ENCODE peak calls at places on chromosomes 13 and 19, in seven cellular contexts. One of them, this sample, is unnamed.

GRCh38 chr13:66751691-66752090 is 478.4 kb downstream of the PCDH9 start:
- DNase-seq in mesenchymal stem cell: peak
- DNase-seq in neuronal stem cell: no peak
- DNase-seq in H1: no peak
- DNase-seq in IMR-90: no peak
- DNase-seq in trophoblast cell: no peak
- DNase-seq in H9: no peak
- DNase-seq in this sample: no peak

GRCh38 chr13:72384186-72384823 is 343.1 kb downstream of the MZT1 start:
- DNase-seq in mesenchymal stem cell: peak
- DNase-seq in neuronal stem cell: no peak
- DNase-seq in H1: no peak
- DNase-seq in IMR-90: no peak
- DNase-seq in trophoblast cell: no peak
- DNase-seq in H9: no peak
- DNase-seq in this sample: peak

GRCh38 chr13:24671367-24672117 is 8.7 kb upstream of the ATP12A start:
- DNase-seq in mesenchymal stem cell: peak
- DNase-seq in neuronal stem cell: peak
- DNase-seq in H1: no peak
- DNase-seq in IMR-90: peak
- DNase-seq in trophoblast cell: peak
- DNase-seq in H9: peak
- DNase-seq in this sample: peak

GRCh38 chr13:84896128-84896527 is 903.1 kb downstream of the SLITRK6 start:
- DNase-seq in mesenchymal stem cell: peak
- DNase-seq in neuronal stem cell: peak
- DNase-seq in H1: peak
- DNase-seq in IMR-90: peak
- DNase-seq in trophoblast cell: peak
- DNase-seq in H9: no peak
- DNase-seq in this sample: peak

GRCh38 chr13:65940720-65941119 is 1289.4 kb downstream of the PCDH9 start:
- DNase-seq in mesenchymal stem cell: no peak
- DNase-seq in neuronal stem cell: no peak
- DNase-seq in H1: no peak
- DNase-seq in IMR-90: no peak
- DNase-seq in trophoblast cell: no peak
- DNase-seq in H9: no peak
- DNase-seq in this sample: no peak

GRCh38 chr13:92590503-92590908 is 636.1 kb upstream of the GPC6 start:
- DNase-seq in mesenchymal stem cell: peak
- DNase-seq in neuronal stem cell: no peak
- DNase-seq in H1: no peak
- DNase-seq in IMR-90: peak
- DNase-seq in trophoblast cell: no peak
- DNase-seq in H9: no peak
- DNase-seq in this sample: peak

GRCh38 chr19:49887653-49888477 is 8.8 kb downstream of the IL4I1 start:
- DNase-seq in mesenchymal stem cell: no peak
- DNase-seq in neuronal stem cell: no peak
- DNase-seq in H1: no peak
- DNase-seq in IMR-90: no peak
- DNase-seq in trophoblast cell: no peak
- DNase-seq in H9: no peak
- DNase-seq in this sample: no peak

GRCh38 chr13:112171570-112171965 is 104.6 kb downstream of the SOX1 start:
- DNase-seq in mesenchymal stem cell: no peak
- DNase-seq in neuronal stem cell: no peak
- DNase-seq in H1: no peak
- DNase-seq in IMR-90: no peak
- DNase-seq in trophoblast cell: no peak
- DNase-seq in H9: no peak
- DNase-seq in this sample: no peak

GRCh38 chr13:42820450-42820849 is 39.1 kb downstream of the FAM216B start:
- DNase-seq in mesenchymal stem cell: no peak
- DNase-seq in neuronal stem cell: no peak
- DNase-seq in H1: no peak
- DNase-seq in IMR-90: no peak
- DNase-seq in trophoblast cell: no peak
- DNase-seq in H9: no peak
- DNase-seq in this sample: no peak

GRCh38 chr19:49567722-49568454 is 12.5 kb downstream of the NOSIP start:
- DNase-seq in mesenchymal stem cell: no peak
- DNase-seq in neuronal stem cell: no peak
- DNase-seq in H1: no peak
- DNase-seq in IMR-90: no peak
- DNase-seq in trophoblast cell: no peak
- DNase-seq in H9: no peak
- DNase-seq in this sample: no peak

GRCh38 chr13:65093352-65093751 is 2136.8 kb downstream of the PCDH9 start:
- DNase-seq in mesenchymal stem cell: no peak
- DNase-seq in neuronal stem cell: no peak
- DNase-seq in H1: no peak
- DNase-seq in IMR-90: no peak
- DNase-seq in trophoblast cell: no peak
- DNase-seq in H9: no peak
- DNase-seq in this sample: no peak

GRCh38 chr19:16153582-16154336 is 10.3 kb downstream of the HSH2D start:
- DNase-seq in mesenchymal stem cell: no peak
- DNase-seq in neuronal stem cell: no peak
- DNase-seq in H1: no peak
- DNase-seq in IMR-90: no peak
- DNase-seq in trophoblast cell: no peak
- DNase-seq in H9: no peak
- DNase-seq in this sample: peak

GRCh38 chr19:31502536-31503170 is 153.4 kb upstream of the TSHZ3 start:
- DNase-seq in mesenchymal stem cell: no peak
- DNase-seq in neuronal stem cell: no peak
- DNase-seq in H1: peak
- DNase-seq in IMR-90: no peak
- DNase-seq in trophoblast cell: no peak
- DNase-seq in H9: no peak
- DNase-seq in this sample: no peak

GRCh38 chr13:110106726-110107125 is 200.2 kb downstream of the COL4A1 start:
- DNase-seq in mesenchymal stem cell: no peak
- DNase-seq in neuronal stem cell: no peak
- DNase-seq in H1: no peak
- DNase-seq in IMR-90: no peak
- DNase-seq in trophoblast cell: no peak
- DNase-seq in H9: peak
- DNase-seq in this sample: no peak

GRCh38 chr13:111913790-111914189 is 153.2 kb upstream of the SOX1 start:
- DNase-seq in mesenchymal stem cell: no peak
- DNase-seq in neuronal stem cell: no peak
- DNase-seq in H1: no peak
- DNase-seq in IMR-90: no peak
- DNase-seq in trophoblast cell: no peak
- DNase-seq in H9: no peak
- DNase-seq in this sample: no peak

GRCh38 chr13:59677966-59678814 is 485.5 kb downstream of the DIAPH3 start:
- DNase-seq in mesenchymal stem cell: peak
- DNase-seq in neuronal stem cell: peak
- DNase-seq in H1: no peak
- DNase-seq in IMR-90: peak
- DNase-seq in trophoblast cell: peak
- DNase-seq in H9: no peak
- DNase-seq in this sample: peak

GRCh38 chr13:74288361-74288911 is 154.2 kb upstream of the KLF12 start:
- DNase-seq in mesenchymal stem cell: no peak
- DNase-seq in neuronal stem cell: peak
- DNase-seq in H1: peak
- DNase-seq in IMR-90: no peak
- DNase-seq in trophoblast cell: no peak
- DNase-seq in H9: peak
- DNase-seq in this sample: peak

GRCh38 chr13:112693831-112694497 is 4.1 kb downstream of the ATP11A start:
- DNase-seq in mesenchymal stem cell: peak
- DNase-seq in neuronal stem cell: no peak
- DNase-seq in H1: no peak
- DNase-seq in IMR-90: peak
- DNase-seq in trophoblast cell: peak
- DNase-seq in H9: peak
- DNase-seq in this sample: no peak

GRCh38 chr13:20401958-20402856 is 123.5 kb downstream of the CRYL1 start:
- DNase-seq in mesenchymal stem cell: peak
- DNase-seq in neuronal stem cell: no peak
- DNase-seq in H1: no peak
- DNase-seq in IMR-90: peak
- DNase-seq in trophoblast cell: peak
- DNase-seq in H9: no peak
- DNase-seq in this sample: peak

GRCh38 chr13:20312292-20312691 is 80.2 kb upstream of the GJB6 start:
- DNase-seq in mesenchymal stem cell: no peak
- DNase-seq in neuronal stem cell: no peak
- DNase-seq in H1: no peak
- DNase-seq in IMR-90: no peak
- DNase-seq in trophoblast cell: no peak
- DNase-seq in H9: no peak
- DNase-seq in this sample: no peak

GRCh38 chr19:29530549-29531457 is 5.0 kb downstream of the VSTM2B start:
- DNase-seq in mesenchymal stem cell: no peak
- DNase-seq in neuronal stem cell: no peak
- DNase-seq in H1: no peak
- DNase-seq in IMR-90: no peak
- DNase-seq in trophoblast cell: no peak
- DNase-seq in H9: no peak
- DNase-seq in this sample: peak
- H2BK5ac ChIP-seq in mesenchymal stem cell: no peak
- H2BK5ac ChIP-seq in neuronal stem cell: no peak
- H2BK5ac ChIP-seq in H1: no peak
- H2BK5ac ChIP-seq in IMR-90: no peak
- H2BK5ac ChIP-seq in trophoblast cell: no peak
- H2BK5ac ChIP-seq in H9: no peak
- H2BK5ac ChIP-seq in this sample: no peak

GRCh38 chr19:55157064-55157908 is at the start of gene TNNI3:
- DNase-seq in mesenchymal stem cell: no peak
- DNase-seq in neuronal stem cell: no peak
- DNase-seq in H1: no peak
- DNase-seq in IMR-90: no peak
- DNase-seq in trophoblast cell: no peak
- DNase-seq in H9: no peak
- DNase-seq in this sample: no peak

GRCh38 chr19:55160128-55160985 is 2.8 kb upstream of the TNNI3 start:
- DNase-seq in mesenchymal stem cell: peak
- DNase-seq in neuronal stem cell: peak
- DNase-seq in H1: peak
- DNase-seq in IMR-90: peak
- DNase-seq in trophoblast cell: peak
- DNase-seq in H9: peak
- DNase-seq in this sample: peak

GRCh38 chr19:55156202-55157063 is 1.1 kb downstream of the TNNI3 start:
- DNase-seq in mesenchymal stem cell: peak
- DNase-seq in neuronal stem cell: peak
- DNase-seq in H1: peak
- DNase-seq in IMR-90: peak
- DNase-seq in trophoblast cell: no peak
- DNase-seq in H9: peak
- DNase-seq in this sample: peak

GRCh38 chr19:55158848-55159793 is 1.6 kb upstream of the TNNI3 start:
- DNase-seq in mesenchymal stem cell: no peak
- DNase-seq in neuronal stem cell: no peak
- DNase-seq in H1: no peak
- DNase-seq in IMR-90: no peak
- DNase-seq in trophoblast cell: no peak
- DNase-seq in H9: peak
- DNase-seq in this sample: peak

GRCh38 chr19:55158423-55158822 is 891 bp upstream of the TNNI3 start:
- DNase-seq in mesenchymal stem cell: no peak
- DNase-seq in neuronal stem cell: no peak
- DNase-seq in H1: no peak
- DNase-seq in IMR-90: no peak
- DNase-seq in trophoblast cell: no peak
- DNase-seq in H9: no peak
- DNase-seq in this sample: no peak
- H3K9ac ChIP-seq in mesenchymal stem cell: no peak
- H3K9ac ChIP-seq in neuronal stem cell: no peak
- H3K9ac ChIP-seq in H1: no peak
- H3K9ac ChIP-seq in IMR-90: no peak
- H3K9ac ChIP-seq in trophoblast cell: no peak
- H3K9ac ChIP-seq in H9: no peak
- H3K9ac ChIP-seq in this sample: no peak

GRCh38 chr19:12799723-12800343 is 1.8 kb downstream of the PRDX2 start:
- DNase-seq in mesenchymal stem cell: no peak
- DNase-seq in neuronal stem cell: no peak
- DNase-seq in H1: no peak
- DNase-seq in IMR-90: no peak
- DNase-seq in trophoblast cell: no peak
- DNase-seq in H9: no peak
- DNase-seq in this sample: no peak
- H4K8ac ChIP-seq in mesenchymal stem cell: no peak
- H4K8ac ChIP-seq in neuronal stem cell: no peak
- H4K8ac ChIP-seq in H1: peak
- H4K8ac ChIP-seq in IMR-90: no peak
- H4K8ac ChIP-seq in trophoblast cell: no peak
- H4K8ac ChIP-seq in H9: no peak
- H4K8ac ChIP-seq in this sample: no peak

GRCh38 chr19:53374288-53374687 is 8.8 kb downstream of the ZNF525 start:
- DNase-seq in mesenchymal stem cell: no peak
- DNase-seq in neuronal stem cell: no peak
- DNase-seq in H1: no peak
- DNase-seq in IMR-90: no peak
- DNase-seq in trophoblast cell: no peak
- DNase-seq in H9: no peak
- DNase-seq in this sample: peak

GRCh38 chr19:53374743-53375142 is 9.2 kb downstream of the ZNF525 start:
- DNase-seq in mesenchymal stem cell: no peak
- DNase-seq in neuronal stem cell: no peak
- DNase-seq in H1: no peak
- DNase-seq in IMR-90: no peak
- DNase-seq in trophoblast cell: no peak
- DNase-seq in H9: no peak
- DNase-seq in this sample: no peak

GRCh38 chr19:53372196-53372595 is 6.7 kb downstream of the ZNF525 start:
- DNase-seq in mesenchymal stem cell: no peak
- DNase-seq in neuronal stem cell: no peak
- DNase-seq in H1: no peak
- DNase-seq in IMR-90: no peak
- DNase-seq in trophoblast cell: peak
- DNase-seq in H9: no peak
- DNase-seq in this sample: no peak
- H2BK5ac ChIP-seq in mesenchymal stem cell: no peak
- H2BK5ac ChIP-seq in neuronal stem cell: no peak
- H2BK5ac ChIP-seq in H1: no peak
- H2BK5ac ChIP-seq in IMR-90: no peak
- H2BK5ac ChIP-seq in trophoblast cell: no peak
- H2BK5ac ChIP-seq in H9: no peak
- H2BK5ac ChIP-seq in this sample: no peak

DNA sequence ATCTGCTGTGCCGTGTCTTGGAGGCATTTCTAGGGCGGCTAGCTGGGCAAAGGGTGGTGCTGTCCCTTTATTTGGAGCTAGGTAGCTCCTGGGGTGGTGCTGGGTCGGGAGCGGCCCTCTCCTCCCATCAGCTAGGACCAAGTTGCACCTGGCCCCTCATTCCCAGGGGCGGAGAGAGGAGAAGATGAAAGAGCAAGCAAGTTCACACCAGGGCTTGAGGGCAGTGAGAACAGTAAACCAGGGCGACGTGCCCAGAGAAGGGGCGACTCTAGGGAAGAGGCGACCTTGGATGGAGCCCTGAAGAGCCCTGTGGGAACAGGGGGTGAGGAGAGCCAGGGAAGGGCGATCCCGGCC is 17.0 kb upstream of the KCNN1 start:
- DNase-seq in mesenchymal stem cell: peak
- DNase-seq in neuronal stem cell: no peak
- DNase-seq in H1: peak
- DNase-seq in IMR-90: no peak
- DNase-seq in trophoblast cell: peak
- DNase-seq in H9: peak
- DNase-seq in this sample: peak
- H3K9ac ChIP-seq in mesenchymal stem cell: no peak
- H3K9ac ChIP-seq in neuronal stem cell: no peak
- H3K9ac ChIP-seq in H1: no peak
- H3K9ac ChIP-seq in IMR-90: no peak
- H3K9ac ChIP-seq in trophoblast cell: no peak
- H3K9ac ChIP-seq in H9: no peak
- H3K9ac ChIP-seq in this sample: no peak

This sample was measured in mesendoderm.